ENCODE peak calls at places on chromosomes 13 and 19, in six cellular contexts. E is vagina, P is H1, K is sigmoid colon, D is HCT116, W is transverse colon. R is an unnamed sample. For H3K36me3, the result is how much of the 10 kb centered on the place peaks cover.

GRCh38 chr13:65090191-65090590 is 2139.9 kb downstream of the PCDH9 start:
- DNase-seq in W (no peak), E (no peak), D (no peak), P (no peak), K (no peak), R (no peak)

GRCh38 chr19:5357584-5357983 is 17.0 kb upstream of the PTPRS start:
- DNase-seq in K (no peak), E (no peak), W (no peak), P (no peak), D (no peak), R (no peak)

GRCh38 chr13:33262069-33262487 is 23.5 kb downstream of the STARD13 start:
- DNase-seq in W (peak), K (peak), E (no peak), P (no peak), D (peak), R (peak)

GRCh38 chr13:105050696-105051095 is 1484.8 kb downstream of the EFNB2 start:
- DNase-seq in D (no peak), P (no peak), E (no peak), W (no peak), K (no peak), R (no peak)

GRCh38 chr13:50129065-50129922 is 114.0 kb downstream of the KCNRG start:
- DNase-seq in W (no peak), P (no peak), K (no peak), D (no peak), E (no peak), R (no peak)

GRCh38 chr19:45766919-45767346 is 2.1 kb downstream of the SIX5 start:
- DNase-seq in K (peak), P (no peak), E (peak), W (no peak), D (no peak), R (peak)

GRCh38 chr19:21158523-21159135 is 16.8 kb downstream of the ZNF431 start:
- DNase-seq in P (no peak), K (no peak), E (no peak), D (no peak), W (no peak), R (no peak)

GRCh38 chr13:74117207-74117705 is 16.9 kb downstream of the KLF12 start:
- DNase-seq in K (no peak), D (no peak), E (no peak), P (no peak), W (no peak), R (no peak)

GRCh38 chr19:39275578-39275977 is 7.4 kb downstream of the IFNL2 start:
- DNase-seq in E (no peak), D (no peak), K (no peak), P (no peak), W (no peak), R (no peak)

GRCh38 chr19:17902701-17903100 is 30.1 kb upstream of the CCDC124 start:
- DNase-seq in W (no peak), P (no peak), K (no peak), D (no peak), E (no peak), R (no peak)

GRCh38 chr19:38745316-38745715 is 1.0 kb upstream of the CAPN12 start:
- DNase-seq in K (no peak), D (no peak), W (no peak), P (no peak), E (no peak), R (no peak)

GRCh38 chr13:44270153-44270552 is 103.5 kb upstream of the SERP2 start:
- DNase-seq in E (no peak), D (no peak), P (no peak), W (no peak), K (no peak), R (no peak)

GRCh38 chr19:54209058-54209747 is 8.5 kb downstream of the RPS9 start:
- DNase-seq in P (no peak), D (no peak), E (no peak), K (no peak), W (no peak), R (no peak)

GRCh38 chr19:54207908-54208783 is 7.5 kb downstream of the RPS9 start:
- DNase-seq in K (peak), E (no peak), P (no peak), D (no peak), W (peak), R (peak)

GRCh38 chr19:54208784-54209057 is 8.1 kb downstream of the RPS9 start:
- DNase-seq in W (no peak), P (no peak), K (no peak), E (no peak), D (no peak), R (no peak)

GRCh38 chr19:54211214-54211613 is 10.6 kb downstream of the RPS9 start:
- DNase-seq in W (no peak), E (no peak), K (no peak), D (no peak), P (no peak), R (no peak)

GRCh38 chr19:54209748-54210494 is 9.3 kb downstream of the RPS9 start:
- DNase-seq in W (peak), D (peak), E (no peak), K (peak), P (no peak), R (peak)
- TF ChIP-seq POLR2A in W (peak), D (no peak), E (no peak), K (no peak), P (no peak), R (no peak)

GRCh38 chr19:8310342-8311055 is 2.3 kb upstream of the CD320 start:
- DNase-seq in W (peak), K (peak), D (no peak), E (no peak), P (no peak), R (no peak)
- H3K36me3 ChIP-seq in W (under half), K (under half), D (under half), E (under half), P (under half), R (half or more)

GRCh38 chr13:111281751-111282311 is 38.6 kb upstream of the TEX29 start:
- DNase-seq in E (no peak), K (no peak), W (no peak), P (no peak), D (no peak), R (peak)
- H3K27ac ChIP-seq in E (peak), K (peak), W (peak), P (no peak), D (no peak), R (peak)

DNA sequence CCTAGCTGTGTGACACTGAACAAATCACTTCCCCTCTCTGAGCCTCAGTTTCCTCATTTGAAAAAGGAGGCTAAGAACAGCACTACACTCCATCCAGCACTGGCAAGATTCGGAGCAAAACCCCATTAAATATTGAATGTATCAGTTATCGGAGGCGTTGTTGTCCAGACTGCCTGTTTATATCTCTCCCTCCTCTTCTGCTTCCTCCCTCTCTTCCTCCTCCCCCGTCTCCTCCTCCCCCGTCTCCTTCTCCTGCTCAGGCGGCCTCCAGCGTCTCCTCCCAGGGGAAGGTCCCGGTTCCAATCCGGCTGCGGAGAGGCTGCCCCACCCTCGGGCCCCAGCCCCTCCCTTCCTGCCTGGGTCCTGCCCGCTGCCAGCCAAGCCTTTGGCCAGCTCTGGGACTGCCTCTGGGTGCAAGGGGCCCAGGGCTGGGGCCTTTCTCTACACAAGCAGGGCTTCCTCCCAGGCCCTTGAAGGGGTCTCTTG is 2.0 kb downstream of the RRAS start:
- DNase-seq in W (peak), K (peak), D (no peak), E (peak), P (peak), R (peak)
- TF ChIP-seq POLR2A in W (peak), K (no peak), D (no peak), E (no peak), P (no peak), R (no peak)

DNA sequence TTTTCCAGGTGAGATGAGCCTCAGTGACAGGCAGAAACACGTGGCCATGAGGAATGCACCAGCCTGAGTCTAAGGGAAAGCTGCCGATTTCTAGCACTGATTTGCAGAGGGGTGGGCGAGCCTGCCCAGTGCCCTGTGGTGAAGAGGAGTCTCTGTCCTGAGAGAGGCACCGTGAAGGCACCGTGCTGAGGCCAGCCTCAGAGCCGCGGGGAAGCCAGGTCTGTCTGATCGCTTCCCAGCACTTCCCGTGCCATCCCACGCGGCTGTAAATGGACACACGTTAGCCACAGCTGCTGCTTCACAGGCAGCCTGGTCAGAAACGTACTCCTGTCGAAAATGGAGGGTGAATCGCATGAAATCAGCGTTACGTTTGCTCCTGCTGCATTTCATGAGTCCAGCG is 79.8 kb downstream of the ATP11A start:
- DNase-seq in K (no peak), D (no peak), P (no peak), W (no peak), E (no peak), R (no peak)
- H3K36me3 ChIP-seq in K (under half), D (under half), P (under half), W (under half), E (under half), R (under half)

DNA sequence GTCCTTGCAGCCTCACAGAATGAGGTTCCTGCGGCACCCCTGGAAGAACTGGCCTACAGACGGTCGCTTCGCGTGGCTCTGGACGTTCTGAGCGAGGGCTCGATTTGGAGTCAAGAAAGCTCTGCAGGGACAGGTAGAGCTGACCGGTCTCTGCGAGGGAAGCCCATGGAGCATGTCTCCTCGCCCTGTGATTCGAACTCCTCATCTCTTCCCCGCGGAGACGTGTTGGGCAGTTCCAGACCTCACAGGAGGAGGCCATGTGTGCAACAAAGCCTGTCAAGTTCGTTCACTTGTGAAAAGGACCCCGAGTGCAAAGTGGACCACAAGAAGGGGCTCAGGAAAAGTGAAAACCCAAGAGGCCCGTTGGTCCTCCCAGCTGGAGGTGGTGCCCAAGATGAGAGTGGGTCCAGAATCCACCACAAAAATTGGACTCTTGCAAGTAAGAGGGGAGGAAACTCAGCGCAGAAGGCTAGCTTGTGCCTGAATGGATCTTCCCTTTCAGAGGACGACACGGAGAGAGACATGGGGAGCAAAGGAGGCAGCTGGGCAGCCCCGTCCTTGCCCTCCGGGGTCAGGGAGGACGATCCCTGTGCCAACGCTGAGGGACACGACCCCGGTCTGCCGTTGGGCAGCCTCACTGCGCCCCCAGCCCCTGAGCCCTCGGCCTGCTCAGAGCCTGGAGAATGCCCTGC is 23.4 kb upstream of the NDUFS7 start:
- DNase-seq in P (no peak), K (no peak), W (no peak), D (no peak), E (no peak), R (no peak)
- H3K27ac ChIP-seq in P (no peak), K (peak), W (peak), D (peak), E (peak), R (peak)

GRCh38 chr19:58009666-58010301 is 7.2 kb upstream of the ZNF606 start:
- DNase-seq in W (peak), E (no peak), K (peak), P (peak), D (no peak), R (peak)
- TF ChIP-seq POLR2A in W (peak), E (no peak), K (no peak), P (no peak), D (no peak), R (no peak)

R was measured in heart left ventricle.